ENCODE peak calls at places on chromosomes 6 and 20, in six cellular contexts. Q is body of pancreas, F is HCT116, U is transverse colon, C is uterus, B is ovary. H is an unnamed sample.

GRCh38 chr6:135002229-135002844 is 52.3 kb downstream of the HBS1L start:
- DNase-seq in U (no peak), Q (no peak), B (no peak), F (peak; percentile 4), C (no peak), H (no peak)

GRCh38 chr6:35810831-35811698 is 5.9 kb downstream of the LHFPL5 start:
- DNase-seq in Q (peak; percentile 34), F (peak; percentile 76), U (no peak), C (no peak), B (no peak), H (peak; percentile 7)

GRCh38 chr6:4446982-4447381 is 311.6 kb upstream of the ECI2 start:
- DNase-seq in C (no peak), F (no peak), U (no peak), Q (no peak), B (no peak), H (no peak)

GRCh38 chr6:6804843-6805680 is 216.5 kb downstream of the LY86 start:
- DNase-seq in F (no peak), C (no peak), B (no peak), U (no peak), Q (no peak), H (no peak)

GRCh38 chr6:49300443-49300842 is 162.6 kb downstream of the MMUT start:
- DNase-seq in B (no peak), F (no peak), U (no peak), Q (no peak), C (no peak), H (no peak)

GRCh38 chr6:15330174-15330934 is 84.5 kb downstream of the JARID2 start:
- DNase-seq in B (no peak), F (no peak), Q (no peak), C (no peak), U (no peak), H (no peak)

GRCh38 chr6:93420163-93420806 is 926 bp upstream of the EPHA7 start:
- DNase-seq in B (no peak), C (no peak), Q (no peak), U (no peak), F (no peak), H (no peak)

GRCh38 chr6:43706788-43707187 is 19.2 kb upstream of the MRPS18A start:
- DNase-seq in C (no peak), B (no peak), Q (no peak), F (no peak), U (no peak), H (no peak)

GRCh38 chr20:8918145-8918544 is 150.7 kb upstream of the PLCB4 start:
- DNase-seq in F (no peak), U (no peak), Q (no peak), B (no peak), C (no peak), H (no peak)

GRCh38 chr6:157184202-157185015 is 138.9 kb downstream of the TMEM242 start:
- DNase-seq in U (peak; percentile 81), B (peak; percentile 62), Q (peak; percentile 87), C (peak; percentile 77), F (peak; percentile 16), H (peak; percentile 77)

GRCh38 chr20:1661542-1662299 is 4.1 kb upstream of the SIRPG start:
- DNase-seq in B (no peak), F (no peak), C (no peak), U (no peak), Q (no peak), H (no peak)

GRCh38 chr6:219019-219570 is 73.2 kb upstream of the DUSP22 start:
- DNase-seq in C (no peak), U (no peak), F (no peak), B (no peak), Q (no peak), H (no peak)

GRCh38 chr20:36860811-36861624 is 14.9 kb upstream of the TLDC2 start:
- DNase-seq in F (no peak), B (no peak), C (no peak), Q (no peak), U (no peak), H (no peak)

GRCh38 chr20:36861625-36861874 is 14.4 kb upstream of the TLDC2 start:
- DNase-seq in U (no peak), Q (no peak), F (no peak), B (no peak), C (no peak), H (no peak)

GRCh38 chr20:36865076-36865860 is 10.7 kb upstream of the TLDC2 start:
- DNase-seq in U (no peak), C (no peak), Q (no peak), B (no peak), F (no peak), H (no peak)

GRCh38 chr20:36861875-36862801 is 13.8 kb upstream of the TLDC2 start:
- DNase-seq in U (peak; percentile 80), Q (peak; percentile 77), F (peak; percentile 42), B (peak; percentile 87), C (peak; percentile 90), H (peak; percentile 96)

DNA sequence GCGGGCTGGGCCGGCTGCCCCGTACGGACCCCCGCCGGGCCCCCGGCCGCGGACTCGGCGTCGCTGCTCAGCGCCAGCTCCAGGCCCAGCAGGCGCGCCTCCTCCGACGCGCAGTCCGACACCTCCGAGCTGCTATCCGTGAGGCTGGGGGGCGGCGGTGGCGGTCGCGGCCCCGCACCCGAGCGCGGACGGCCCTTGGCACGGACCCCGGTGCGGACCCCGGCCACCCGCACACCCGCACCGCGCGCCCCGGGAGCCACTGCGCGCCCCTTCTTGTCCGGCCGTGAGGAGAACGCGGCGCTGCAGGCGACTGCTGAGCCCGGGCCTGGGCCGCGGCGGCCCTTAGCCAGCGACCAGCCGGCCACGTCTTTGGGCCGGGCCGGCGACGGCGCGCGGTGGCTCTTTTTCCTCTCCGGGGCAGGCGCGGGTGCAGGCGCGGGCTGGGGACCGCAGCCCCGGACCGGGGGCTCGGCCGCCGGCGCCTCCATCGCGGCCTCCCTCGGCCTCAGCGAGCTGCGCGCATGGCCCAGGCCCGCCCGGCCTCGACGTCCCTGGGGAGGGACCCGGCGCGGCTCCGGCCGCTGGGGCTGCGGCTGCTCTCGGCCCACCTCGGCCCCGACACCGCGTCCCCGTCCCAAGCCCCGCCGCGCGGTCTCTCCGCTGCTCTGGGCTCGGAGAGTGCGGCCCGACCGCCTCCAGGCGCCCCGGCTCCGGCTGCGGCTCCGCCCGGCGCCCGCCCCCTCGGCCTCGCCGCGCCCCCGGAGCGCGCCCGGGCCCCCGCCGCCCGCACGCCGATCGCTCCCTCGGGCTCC is 12.9 kb upstream of the TLDC2 start:
- DNase-seq in F (no peak), C (no peak), Q (no peak), B (no peak), U (no peak), H (no peak)
- TF ChIP-seq POLR2A in F (peak; percentile 35), C (peak; percentile 46), Q (no peak), B (peak; percentile 13), U (no peak), H (no peak)

GRCh38 chr20:63599396-63600050 is 25.5 kb upstream of the HELZ2 start:
- DNase-seq in B (no peak), Q (no peak), F (no peak), U (no peak), C (no peak), H (no peak)

GRCh38 chr20:63596423-63596822 is 22.4 kb upstream of the HELZ2 start:
- DNase-seq in B (no peak), U (no peak), C (no peak), Q (no peak), F (no peak), H (no peak)

GRCh38 chr20:63597651-63598478 is 23.8 kb upstream of the HELZ2 start:
- DNase-seq in F (no peak), U (no peak), B (no peak), Q (no peak), C (no peak), H (no peak)

GRCh38 chr20:63595416-63596127 is 21.5 kb upstream of the HELZ2 start:
- DNase-seq in U (no peak), Q (no peak), F (no peak), C (no peak), B (no peak), H (no peak)

DNA sequence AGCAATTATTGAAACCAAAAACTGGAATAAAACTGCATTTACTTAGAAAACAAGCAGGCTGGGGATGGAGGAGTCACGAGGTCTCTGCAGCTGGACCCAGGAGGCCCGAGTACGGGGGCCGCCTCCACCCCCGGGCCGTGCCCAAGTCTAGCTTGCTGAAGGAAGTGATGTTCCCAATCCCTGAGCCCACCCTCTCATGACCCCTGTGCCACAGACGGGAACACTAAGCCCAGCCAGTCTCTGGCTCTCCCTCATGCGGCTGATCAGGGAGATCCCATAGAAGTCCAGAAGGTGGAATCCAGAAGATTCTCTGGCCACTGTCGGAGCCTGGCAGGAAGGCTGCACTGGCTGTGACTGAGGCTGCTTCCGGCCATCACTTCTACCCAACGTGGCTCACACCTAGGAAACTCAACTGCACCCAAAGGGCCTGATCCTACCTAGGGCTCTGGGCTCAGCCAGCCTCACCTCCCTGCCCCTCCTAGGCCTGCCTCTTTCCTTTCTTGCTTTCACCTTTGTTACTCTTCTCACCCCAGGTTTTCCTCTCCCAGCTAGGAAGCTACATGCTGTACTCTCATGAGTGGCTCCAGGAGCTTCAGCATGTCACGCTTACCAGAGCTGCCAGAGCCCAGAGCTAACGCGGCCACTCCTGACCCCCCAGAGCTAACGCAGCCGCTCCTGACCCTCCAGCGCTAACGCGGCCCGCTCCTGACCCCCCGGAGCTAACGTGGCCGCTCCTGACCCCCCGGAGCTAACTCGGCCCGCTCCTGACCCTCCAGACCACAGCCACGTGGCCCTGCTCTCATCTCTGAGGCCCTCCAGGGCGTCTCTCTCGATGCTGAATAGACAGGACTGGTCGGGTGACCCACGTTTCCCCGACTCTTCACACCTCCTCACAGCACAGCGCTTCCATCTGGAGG is 24.7 kb upstream of the HELZ2 start:
- DNase-seq in Q (no peak), C (no peak), U (no peak), B (no peak), F (no peak), H (no peak)
- H3K36me3 ChIP-seq in Q (no peaks in the 10 kb centered on the region), C (no peaks in the 10 kb centered on the region), U (no peaks in the 10 kb centered on the region), B (no peaks in the 10 kb centered on the region), F (peaks cover 14% of the 10 kb centered on the region), H (no peaks in the 10 kb centered on the region)

DNA sequence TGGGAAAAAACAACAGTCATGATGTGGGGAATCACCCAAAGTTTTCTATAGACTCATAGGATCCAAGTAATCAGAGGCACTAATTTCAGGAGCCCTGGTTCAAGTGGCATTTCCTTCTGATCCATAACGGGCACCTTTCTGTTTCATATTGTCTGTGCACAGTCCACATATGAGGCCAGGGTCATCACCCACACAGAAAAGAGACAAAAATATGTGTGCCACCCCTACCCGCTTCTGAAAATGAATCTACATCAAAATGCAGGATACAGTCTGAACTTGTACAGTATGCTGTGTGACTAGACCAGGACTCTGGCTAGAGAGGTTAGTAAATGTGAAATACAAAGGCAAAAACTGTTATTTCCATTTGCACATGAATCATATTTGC is 17.4 kb upstream of the TNFAIP3 start:
- DNase-seq in U (no peak), F (no peak), Q (no peak), C (no peak), B (no peak), H (no peak)
- H3K27ac ChIP-seq in U (peak overlapping the region; percentile 60), F (no peak overlapping the region), Q (no peak overlapping the region), C (no peak overlapping the region), B (no peak overlapping the region), H (no peak overlapping the region)

GRCh38 chr6:30719356-30719755 is 796 bp upstream of the TUBB start:
- DNase-seq in B (no peak), C (no peak), U (no peak), F (no peak), Q (no peak), H (no peak)

GRCh38 chr6:30719791-30720737 is at the start of gene TUBB:
- DNase-seq in F (peak; percentile 96), U (peak; percentile 98), C (peak; percentile 96), Q (peak; percentile 99), B (peak; percentile 96), H (peak; percentile 99)

GRCh38 chr6:30716879-30717128 is 277 bp downstream of the MDC1 start:
- DNase-seq in F (no peak), U (no peak), C (no peak), B (no peak), Q (no peak), H (no peak)

GRCh38 chr6:30714263-30714662 is 2.8 kb downstream of the MDC1 start:
- DNase-seq in U (no peak), F (no peak), B (no peak), Q (no peak), C (no peak), H (no peak)

GRCh38 chr6:30717129-30717844 is at the start of gene MDC1:
- DNase-seq in U (peak; percentile 99), C (peak; percentile 100), B (peak; percentile 99), F (peak; percentile 100), Q (peak; percentile 100), H (peak; percentile 100)
- TF ChIP-seq POLR2A in U (peak; percentile 91), C (peak; percentile 88), B (peak; percentile 57), F (peak; percentile 76), Q (peak; percentile 95), H (peak; percentile 81)